ENCODE peak calls at places on chromosomes 11 and 22, in seven cellular contexts. P, C, R, W, I, L and Z are unnamed samples.

GRCh38 chr11:1888347-1888753 is 3.3 kb downstream of the PRR33 start:
- DNase-seq in P (no peak), C (peak), R (no peak), W (no peak), I (peak), L (no peak), Z (no peak)

GRCh38 chr11:74311352-74311926 is at the start of gene P4HA3:
- DNase-seq in P (peak), C (peak), R (peak), W (peak), I (peak), L (peak), Z (peak)

GRCh38 chr11:68549789-68550484 is 89.4 kb downstream of the PPP6R3 start:
- DNase-seq in P (no peak), C (peak), R (no peak), W (no peak), I (no peak), L (peak), Z (no peak)

GRCh38 chr22:20750461-20751184 is 23.3 kb upstream of the SERPIND1 start:
- DNase-seq in P (peak), C (peak), R (no peak), W (peak), I (peak), L (peak), Z (peak)

GRCh38 chr11:7019500-7020182 is 505 bp downstream of the ZNF214 start:
- DNase-seq in P (peak), C (peak), R (no peak), W (no peak), I (peak), L (peak), Z (no peak)

GRCh38 chr22:39174498-39175120 is 22.1 kb upstream of the CBX7 start:
- DNase-seq in P (peak), C (peak), R (peak), W (peak), I (no peak), L (peak), Z (peak)

GRCh38 chr11:70916321-70916720 is 336.1 kb downstream of the SHANK2 start:
- DNase-seq in P (no peak), C (no peak), R (no peak), W (no peak), I (no peak), L (no peak), Z (no peak)

GRCh38 chr11:61616443-61616842 is 35.6 kb upstream of the SYT7 start:
- DNase-seq in P (no peak), C (no peak), R (no peak), W (no peak), I (no peak), L (peak), Z (no peak)

GRCh38 chr22:42623756-42624446 is 9.2 kb upstream of the POLDIP3 start:
- DNase-seq in P (no peak), C (no peak), R (no peak), W (no peak), I (no peak), L (no peak), Z (no peak)

GRCh38 chr11:96963375-96963774 is 573.6 kb downstream of the JRKL start:
- DNase-seq in P (no peak), C (no peak), R (no peak), W (no peak), I (no peak), L (no peak), Z (no peak)

GRCh38 chr11:10294289-10294953 is 402 bp upstream of the SBF2 start:
- DNase-seq in P (peak), C (no peak), R (no peak), W (no peak), I (no peak), L (peak), Z (peak)

GRCh38 chr22:22463855-22464540 is 44.5 kb downstream of the ZNF280B start:
- DNase-seq in P (peak), C (peak), R (peak), W (peak), I (peak), L (peak), Z (peak)

GRCh38 chr11:103920449-103920848 is 116.0 kb upstream of the DDI1 start:
- DNase-seq in P (no peak), C (no peak), R (no peak), W (no peak), I (no peak), L (peak), Z (no peak)

GRCh38 chr11:1935156-1936071 is 11.7 kb upstream of the MRPL23 start:
- DNase-seq in P (no peak), C (peak), R (no peak), W (no peak), I (peak), L (no peak), Z (no peak)

GRCh38 chr11:272931-273198 is 5.3 kb upstream of the NLRP6 start:
- DNase-seq in P (no peak), C (no peak), R (no peak), W (no peak), I (no peak), L (no peak), Z (no peak)

GRCh38 chr11:104327864-104328513 is 164.0 kb upstream of the PDGFD start:
- DNase-seq in P (no peak), C (no peak), R (no peak), W (no peak), I (no peak), L (no peak), Z (no peak)

GRCh38 chr22:43476341-43476740 is 64.5 kb downstream of the MPPED1 start:
- DNase-seq in P (no peak), C (no peak), R (no peak), W (no peak), I (no peak), L (no peak), Z (no peak)